ENCODE peak calls at places on chromosomes 6 and 20, in four cellular contexts. F is neural crest cell; P is activated CD8-positive, alpha-beta memory T cell treated with anti-CD3 and anti-CD28 coated beads for 1 hour; R is MV-4-11. Q is an unnamed sample.

GRCh38 chr20:17640146-17640874 is 41.7 kb downstream of the RRBP1 start:
- DNase-seq in F (no peak), P (no peak), R (no peak), Q (no peak)

GRCh38 chr6:25017932-25018581 is 82.3 kb upstream of the RIPOR2 start:
- DNase-seq in F (peak), P (peak), R (peak), Q (peak)

GRCh38 chr6:164897523-164898094 is 411.8 kb downstream of the C6orf118 start:
- DNase-seq in F (no peak), P (no peak), R (no peak), Q (no peak)

GRCh38 chr6:127384007-127384406 is 40.6 kb upstream of the ECHDC1 start:
- DNase-seq in F (no peak), P (no peak), R (no peak), Q (no peak)

GRCh38 chr6:149614352-149614751 is 34.2 kb downstream of the KATNA1 start:
- DNase-seq in F (no peak), P (no peak), R (no peak), Q (no peak)

GRCh38 chr6:122692175-122692598 is 82.0 kb downstream of the PKIB start:
- DNase-seq in F (no peak), P (no peak), R (no peak), Q (peak)

GRCh38 chr6:2920671-2921112 is 17.6 kb upstream of the SERPINB9 start:
- DNase-seq in F (no peak), P (no peak), R (no peak), Q (no peak)

GRCh38 chr20:58623579-58624473 is 27.3 kb upstream of the STX16 start:
- DNase-seq in F (peak), P (no peak), R (peak), Q (peak)

GRCh38 chr20:31945790-31946189 is 6.1 kb downstream of the PDRG1 start:
- DNase-seq in F (no peak), P (no peak), R (no peak), Q (no peak)

GRCh38 chr6:31063906-31064435 is 48.4 kb downstream of the C6orf15 start:
- DNase-seq in F (no peak), P (no peak), R (no peak), Q (no peak)

GRCh38 chr20:41649489-41649888 is 31.3 kb upstream of the CHD6 start:
- DNase-seq in F (no peak), P (no peak), R (no peak), Q (no peak)

GRCh38 chr20:35172434-35172806 is 548 bp downstream of the PROCR start:
- DNase-seq in F (no peak), P (no peak), R (no peak), Q (no peak)

GRCh38 chr20:63178889-63179751 is 36.8 kb downstream of the YTHDF1 start:
- DNase-seq in F (peak), P (peak), R (peak), Q (no peak)

GRCh38 chr20:31566658-31567379 is 38.3 kb upstream of the ID1 start:
- DNase-seq in F (no peak), P (no peak), R (no peak), Q (no peak)

Q was measured in renal cortical epithelial cell.